ENCODE peak calls at places on chromosomes 12 and 14, in nine cellular contexts. I, R, C, K, G, D, W, H and L are unnamed samples.

GRCh38 chr12:77220586-77220985 is 155.2 kb upstream of the E2F7 start:
- DNase-seq in C (no peak), G (no peak), R (no peak), H (no peak), D (no peak), I (no peak), W (no peak), K (no peak), L (no peak)

GRCh38 chr14:105247026-105247425 is 1.3 kb upstream of the BTBD6 start:
- DNase-seq in K (no peak), R (no peak), I (no peak), H (no peak), G (no peak), W (no peak), C (no peak), D (no peak), L (no peak)

GRCh38 chr12:13103391-13104033 is at the start of gene GSG1:
- DNase-seq in R (no peak), I (no peak), H (no peak), D (no peak), C (no peak), W (no peak), G (no peak), K (peak; percentile 44), L (no peak)

GRCh38 chr12:69442894-69443293 is 27.3 kb upstream of the FRS2 start:
- DNase-seq in D (no peak), R (no peak), G (no peak), W (no peak), K (peak; percentile 74), C (no peak), H (peak; percentile 81), I (no peak), L (no peak)

GRCh38 chr12:120327593-120327992 is at the start of gene PLA2G1B:
- DNase-seq in H (no peak), G (peak; percentile 9), K (no peak), C (no peak), I (no peak), D (no peak), W (no peak), R (no peak), L (no peak)

GRCh38 chr14:66493750-66494149 is 7.6 kb downstream of the CCDC196 start:
- DNase-seq in I (no peak), D (no peak), G (no peak), H (no peak), K (no peak), W (no peak), R (no peak), C (no peak), L (no peak)

GRCh38 chr12:106841471-106842302 is 67.2 kb downstream of the RIC8B start:
- DNase-seq in C (no peak), H (peak; percentile 75), K (peak; percentile 45), W (peak; percentile 5), I (no peak), G (peak; percentile 39), D (no peak), R (peak; percentile 50), L (no peak)

GRCh38 chr12:53100466-53101151 is 2.7 kb upstream of the SOAT2 start:
- DNase-seq in D (no peak), H (no peak), W (no peak), K (no peak), R (no peak), I (no peak), C (no peak), G (peak; percentile 12), L (no peak)

GRCh38 chr14:68665116-68665515 is 127.8 kb downstream of the ZFP36L1 start:
- DNase-seq in W (no peak), C (no peak), D (no peak), G (no peak), H (peak; percentile 48), K (peak; percentile 68), I (no peak), R (no peak), L (no peak)

GRCh38 chr12:75848533-75848932 is 183.0 kb downstream of the PHLDA1 start:
- DNase-seq in C (no peak), W (no peak), R (no peak), D (no peak), H (peak; percentile 62), G (no peak), K (peak; percentile 28), I (no peak), L (no peak)

GRCh38 chr12:57089259-57090245 is 638 bp downstream of the NAB2 start:
- DNase-seq in G (peak; percentile 44), I (no peak), K (peak; percentile 51), H (peak; percentile 72), R (no peak), C (no peak), W (no peak), D (peak; percentile 38), L (no peak)

GRCh38 chr14:99808515-99808914 is 15.3 kb downstream of the EML1 start:
- DNase-seq in G (no peak), K (no peak), D (no peak), R (no peak), W (no peak), H (no peak), C (no peak), I (no peak), L (no peak)

GRCh38 chr14:102028733-102029132 is 58.1 kb downstream of the HSP90AA1 start:
- DNase-seq in C (no peak), I (no peak), D (no peak), R (no peak), W (no peak), K (peak; percentile 77), H (no peak), G (no peak), L (no peak)

GRCh38 chr14:87896393-87897380 is 96.3 kb downstream of the GALC start:
- DNase-seq in I (no peak), R (peak; percentile 18), K (peak; percentile 56), H (peak; percentile 46), W (peak; percentile 8), G (peak; percentile 24), D (no peak), C (no peak), L (no peak)

GRCh38 chr14:91996951-91997371 is 42.9 kb downstream of the TRIP11 start:
- DNase-seq in G (peak; percentile 33), H (peak; percentile 85), K (peak; percentile 72), I (no peak), R (peak; percentile 15), C (no peak), D (no peak), W (peak; percentile 5), L (no peak)

GRCh38 chr14:100714205-100714781 is 12.4 kb upstream of the DLK1 start:
- DNase-seq in G (no peak), H (no peak), R (no peak), C (no peak), W (no peak), K (no peak), I (no peak), D (no peak), L (no peak)

DNA sequence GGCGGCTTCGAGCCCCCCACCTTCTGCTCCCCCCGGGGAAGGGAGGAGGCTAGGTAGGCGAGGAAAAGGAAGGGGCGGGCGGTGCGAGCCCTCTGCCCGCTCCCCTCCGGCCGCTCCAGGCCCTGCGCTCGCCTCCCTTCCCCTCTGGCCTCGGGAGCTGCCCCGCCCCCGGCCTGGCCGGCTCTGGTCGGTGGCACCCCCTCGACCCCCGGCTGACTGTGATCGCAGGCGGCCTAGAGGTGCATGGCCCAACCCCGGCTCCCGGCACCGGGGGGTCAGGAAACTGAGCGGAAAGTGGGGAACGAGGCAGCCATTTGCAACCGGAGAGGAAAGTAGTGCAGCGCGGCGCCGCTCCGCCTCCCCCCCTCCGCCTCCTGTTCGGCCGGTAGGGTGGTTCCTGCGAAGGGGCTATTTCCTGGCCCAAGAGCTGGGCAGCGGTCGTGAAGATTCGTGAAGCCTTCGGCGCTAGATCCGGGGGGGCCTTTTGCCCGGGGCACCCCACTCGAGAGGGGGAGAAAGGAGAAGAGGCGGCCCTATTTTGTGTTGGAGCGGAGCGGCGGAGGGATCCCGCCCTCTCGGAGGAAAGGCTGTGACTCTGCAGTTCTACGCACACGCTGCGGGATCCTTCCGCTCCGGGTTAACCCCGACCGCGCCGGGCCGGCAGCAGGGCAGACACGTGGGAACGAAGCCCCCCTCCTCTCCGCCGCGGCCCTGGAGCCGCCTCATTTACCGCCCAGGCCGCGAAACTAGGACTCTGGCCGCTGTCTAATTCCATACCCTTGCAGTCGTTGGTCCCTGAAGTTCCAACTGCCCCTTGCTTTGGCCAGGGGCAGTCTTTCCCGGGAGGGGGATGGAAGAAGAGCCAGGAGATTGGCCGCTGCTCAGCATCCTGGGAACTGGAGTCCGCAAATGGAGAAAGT is at the start of gene KMT2D:
- DNase-seq in H (peak; percentile 92), G (peak; percentile 95), R (peak; percentile 95), I (peak; percentile 64), W (peak; percentile 92), C (peak; percentile 90), D (peak; percentile 92), K (peak; percentile 96), L (peak; percentile 96)
- TF ChIP-seq CTCF in H (peak; percentile 6), G (no peak), R (no peak), I (no peak), W (peak; percentile 33), C (no peak), D (no peak), K (peak; percentile 1), L (peak; percentile 46)

GRCh38 chr12:46267618-46268348 is 1.1 kb downstream of the SLC38A1 start:
- DNase-seq in I (no peak), K (peak; percentile 24), W (no peak), H (peak; percentile 49), C (no peak), R (no peak), D (no peak), G (peak; percentile 31), L (no peak)
- TF ChIP-seq CTCF in I (no peak), K (no peak), W (no peak), H (no peak), C (no peak), R (no peak), D (no peak), G (no peak), L (no peak)

GRCh38 chr12:27012982-27013255 is 1.3 kb downstream of the TM7SF3 start:
- DNase-seq in R (no peak), I (no peak), D (no peak), W (no peak), H (no peak), G (no peak), K (no peak), C (no peak), L (no peak)

GRCh38 chr12:27014085-27014858 is at the start of gene TM7SF3:
- DNase-seq in K (peak; percentile 83), R (peak; percentile 89), G (peak; percentile 97), W (peak; percentile 75), C (peak; percentile 89), H (peak; percentile 83), D (peak; percentile 95), I (peak; percentile 79), L (peak; percentile 95)

GRCh38 chr12:27013606-27014084 is 539 bp downstream of the TM7SF3 start:
- DNase-seq in K (peak; percentile 47), W (no peak), D (no peak), R (peak; percentile 27), I (no peak), G (peak; percentile 12), H (peak; percentile 55), C (no peak), L (no peak)

GRCh38 chr12:27015730-27016076 is 1.5 kb upstream of the TM7SF3 start:
- DNase-seq in H (peak; percentile 60), K (peak; percentile 56), R (peak; percentile 18), G (peak; percentile 47), C (no peak), D (no peak), W (peak; percentile 22), I (no peak), L (no peak)

GRCh38 chr12:27014859-27015729 is 910 bp upstream of the TM7SF3 start:
- DNase-seq in H (no peak), I (no peak), G (peak; percentile 75), W (no peak), D (no peak), C (no peak), R (no peak), K (no peak), L (no peak)
- TF ChIP-seq CTCF in H (no peak), I (no peak), G (no peak), W (no peak), D (no peak), C (no peak), R (no peak), K (no peak), L (no peak)

GRCh38 chr12:102879144-102879763 is 37.8 kb downstream of the PAH start:
- DNase-seq in K (peak; percentile 6), G (peak; percentile 65), C (no peak), H (no peak), R (peak; percentile 75), I (no peak), D (peak; percentile 51), W (peak; percentile 30), L (no peak)
- TF ChIP-seq CTCF in K (peak; percentile 22), G (peak; percentile 57), C (no peak), H (no peak), R (peak; percentile 90), I (no peak), D (peak; percentile 45), W (peak; percentile 67), L (peak; percentile 27)